ENCODE peak calls at places on chromosomes 1 and 21, in ten cellular contexts. B is osteocyte; H is AML-193; J is kidney epithelial cell; P is T-helper 1 cell; S is NCI-H2029; U is Peyer's patch; D is aorta; W is stimulated activated CD8-positive, alpha-beta memory T cell treated with anti-CD3 and anti-CD28 coated beads, Interleukin-4, amount 100 ng/mL, for 4 hours; K is right cardiac atrium. E is an unnamed sample.

GRCh38 chr1:98323906-98324358 is 337.6 kb upstream of the SNX7 start:
- DNase-seq in J (peak), S (no peak), W (no peak), U (no peak), B (no peak), H (peak), K (peak), D (peak), P (no peak), E (no peak)

GRCh38 chr1:246569248-246570238 is 3.3 kb downstream of the CNST start:
- DNase-seq in D (no peak), S (peak), P (peak), J (no peak), W (no peak), K (no peak), H (no peak), B (no peak), U (no peak), E (no peak)

GRCh38 chr1:55970711-55971110 is 608.7 kb downstream of the PLPP3 start:
- DNase-seq in W (no peak), J (no peak), K (no peak), P (no peak), U (no peak), S (no peak), B (no peak), D (no peak), H (no peak), E (no peak)

GRCh38 chr1:224726783-224727182 is 110.7 kb downstream of the CNIH3 start:
- DNase-seq in P (no peak), K (no peak), U (no peak), B (no peak), D (peak), H (peak), J (peak), S (no peak), W (no peak), E (no peak)

GRCh38 chr1:33719771-33720670 is 143.9 kb upstream of the HMGB4 start:
- DNase-seq in P (no peak), B (peak), H (no peak), J (no peak), U (no peak), W (no peak), S (no peak), K (no peak), D (no peak), E (no peak)

GRCh38 chr1:227894831-227895451 is 52.8 kb downstream of the WNT9A start:
- DNase-seq in W (no peak), P (no peak), K (no peak), B (peak), D (peak), J (no peak), S (no peak), H (no peak), U (peak), E (no peak)

GRCh38 chr1:25099343-25099951 is 132.9 kb downstream of the SYF2 start:
- DNase-seq in K (no peak), D (no peak), P (no peak), B (no peak), W (no peak), J (no peak), S (peak), U (peak), H (peak), E (no peak)

GRCh38 chr1:172898866-172899265 is 151.9 kb downstream of the TNFSF18 start:
- DNase-seq in S (no peak), H (no peak), B (no peak), D (no peak), P (no peak), J (no peak), U (no peak), W (no peak), K (no peak), E (no peak)

GRCh38 chr1:37795340-37796110 is 1.9 kb downstream of the MANEAL start:
- DNase-seq in U (no peak), D (peak), B (no peak), H (no peak), P (peak), W (no peak), S (peak), J (no peak), K (peak), E (peak)

GRCh38 chr1:161090617-161091016 is 1.3 kb upstream of the NECTIN4 start:
- DNase-seq in P (no peak), D (no peak), S (no peak), J (no peak), W (no peak), B (no peak), H (no peak), U (no peak), K (no peak), E (no peak)

GRCh38 chr1:98181041-98181764 is 260.4 kb upstream of the DPYD start:
- DNase-seq in H (no peak), D (no peak), S (no peak), K (no peak), W (no peak), P (no peak), U (no peak), B (no peak), J (no peak), E (no peak)

GRCh38 chr1:230752407-230752806 is 5.2 kb downstream of the CAPN9 start:
- DNase-seq in K (no peak), U (no peak), B (no peak), P (no peak), S (peak), J (no peak), W (no peak), D (no peak), H (no peak), E (no peak)

GRCh38 chr1:206863266-206863665 is 2.2 kb upstream of the IL20 start:
- DNase-seq in J (no peak), U (no peak), W (no peak), D (no peak), B (no peak), K (no peak), S (peak), P (no peak), H (no peak), E (no peak)

GRCh38 chr1:221335161-221336101 is 406.5 kb downstream of the DUSP10 start:
- DNase-seq in P (no peak), B (no peak), S (no peak), D (no peak), J (peak), U (no peak), H (no peak), K (peak), W (no peak), E (no peak)

GRCh38 chr1:155454096-155454495 is 108.5 kb downstream of the ASH1L start:
- DNase-seq in U (no peak), W (no peak), B (no peak), P (no peak), S (no peak), J (no peak), D (no peak), H (no peak), K (no peak), E (no peak)

GRCh38 chr1:41735587-41736290 is 183.0 kb downstream of the HIVEP3 start:
- DNase-seq in U (no peak), H (no peak), D (peak), S (no peak), W (no peak), J (no peak), B (no peak), P (no peak), K (peak), E (no peak)

GRCh38 chr1:240092301-240093119 is 827 bp downstream of the FMN2 start:
- DNase-seq in H (no peak), J (no peak), S (no peak), W (no peak), K (no peak), D (peak), B (peak), U (no peak), P (no peak), E (no peak)

GRCh38 chr1:93275634-93276295 is 69.9 kb upstream of the DR1 start:
- DNase-seq in B (no peak), U (no peak), H (no peak), D (no peak), K (no peak), S (no peak), P (no peak), W (no peak), J (peak), E (no peak)

GRCh38 chr1:7539772-7540175 is 231.3 kb upstream of the VAMP3 start:
- DNase-seq in S (peak), U (no peak), B (no peak), K (no peak), W (no peak), J (no peak), P (no peak), D (peak), H (peak), E (no peak)

GRCh38 chr1:234774971-234775370 is 165.0 kb upstream of the IRF2BP2 start:
- DNase-seq in B (peak), D (no peak), U (no peak), W (no peak), P (no peak), H (peak), J (no peak), S (no peak), K (no peak), E (no peak)

GRCh38 chr1:170675825-170676224 is 11.9 kb downstream of the PRRX1 start:
- DNase-seq in H (no peak), P (no peak), B (no peak), S (no peak), W (no peak), J (no peak), D (no peak), K (no peak), U (no peak), E (no peak)

GRCh38 chr21:45228171-45228641 is 59.5 kb downstream of the POFUT2 start:
- DNase-seq in S (no peak), J (peak), P (peak), H (no peak), W (peak), D (peak), K (peak), B (no peak), U (no peak), E (no peak)

GRCh38 chr1:28466226-28466778 is 39.5 kb upstream of the RCC1 start:
- DNase-seq in K (no peak), B (no peak), W (no peak), P (no peak), S (no peak), U (no peak), J (no peak), H (no peak), D (no peak), E (no peak)

GRCh38 chr1:221148580-221148979 is 269.3 kb downstream of the HLX start:
- DNase-seq in K (peak), W (no peak), D (no peak), S (no peak), P (no peak), B (no peak), U (no peak), H (no peak), J (no peak), E (no peak)

GRCh38 chr1:170513138-170513537 is 18.8 kb upstream of the GORAB start:
- DNase-seq in B (no peak), H (no peak), K (no peak), J (no peak), W (no peak), S (no peak), P (no peak), D (no peak), U (no peak), E (no peak)

GRCh38 chr1:181044449-181044966 is 10.7 kb downstream of the MR1 start:
- DNase-seq in B (no peak), U (no peak), D (no peak), P (no peak), K (no peak), W (peak), H (no peak), S (no peak), J (no peak), E (no peak)

GRCh38 chr1:244326757-244327156 is 125.0 kb downstream of the ADSS2 start:
- DNase-seq in P (no peak), J (no peak), D (no peak), H (no peak), K (no peak), W (no peak), S (no peak), U (no peak), B (peak), E (no peak)

GRCh38 chr1:113153116-113153803 is 80.3 kb downstream of the LRIG2 start:
- DNase-seq in S (no peak), K (peak), B (no peak), H (no peak), P (no peak), U (no peak), W (no peak), D (no peak), J (no peak), E (no peak)

GRCh38 chr1:203199481-203200058 is 13.1 kb upstream of the CHI3L1 start:
- DNase-seq in P (no peak), W (no peak), K (no peak), H (no peak), U (no peak), S (no peak), B (no peak), J (no peak), D (peak), E (no peak)

GRCh38 chr1:53731201-53731600 is 7.8 kb downstream of the GLIS1 start:
- DNase-seq in J (no peak), K (no peak), W (no peak), S (no peak), H (no peak), D (no peak), U (no peak), P (no peak), B (no peak), E (no peak)

GRCh38 chr1:200971955-200972711 is 51.4 kb downstream of the KIF21B start:
- DNase-seq in H (no peak), D (peak), K (peak), P (peak), J (no peak), U (peak), W (peak), S (peak), B (no peak), E (peak)

GRCh38 chr1:244013100-244013499 is 38.0 kb upstream of the ZBTB18 start:
- DNase-seq in W (no peak), S (no peak), K (no peak), D (no peak), P (no peak), U (no peak), B (no peak), H (no peak), J (no peak), E (no peak)